ENCODE peak calls at places on chromosomes 12 and 14, in eight cellular contexts. X, E, K, L, S, I, J and N are unnamed samples.
A peak's percentile ranks its signal among the peaks of the same experiment; 100 is the strongest.

GRCh38 chr14:64544607-64545312 is 4.2 kb downstream of the HSPA2 start:
- DNase-seq in K (no peak), S (peak; percentile 39), L (no peak), X (no peak), E (no peak), J (no peak), I (no peak), N (no peak)

GRCh38 chr14:73888460-73888725 is 1.7 kb downstream of the ZNF410 start:
- DNase-seq in J (peak; percentile 28), K (no peak), L (no peak), S (no peak), X (no peak), I (no peak), E (no peak), N (no peak)

GRCh38 chr12:111434680-111435338 is 29.1 kb downstream of the SH2B3 start:
- DNase-seq in K (no peak), I (peak; percentile 74), J (peak; percentile 76), X (no peak), E (no peak), S (peak; percentile 62), L (peak; percentile 65), N (no peak)

GRCh38 chr14:57889245-57889644 is 23.4 kb upstream of the SLC35F4 start:
- DNase-seq in I (no peak), L (no peak), E (peak; percentile 78), X (no peak), J (peak; percentile 65), S (no peak), K (peak; percentile 46), N (no peak)

GRCh38 chr12:106865685-106866084 is 90.0 kb upstream of the TMEM263 start:
- DNase-seq in E (no peak), K (no peak), L (no peak), X (no peak), S (no peak), J (no peak), I (no peak), N (no peak)

GRCh38 chr14:51609987-51610283 is 41.8 kb upstream of the FRMD6 start:
- DNase-seq in S (peak; percentile 59), X (peak; percentile 14), J (peak; percentile 53), L (peak; percentile 78), I (no peak), K (no peak), E (no peak), N (no peak)

GRCh38 chr12:26987634-26988424 is 26.4 kb downstream of the TM7SF3 start:
- DNase-seq in L (no peak), J (peak; percentile 51), K (no peak), I (no peak), X (no peak), S (peak; percentile 17), E (no peak), N (no peak)

GRCh38 chr12:11706509-11707331 is 57.2 kb downstream of the ETV6 start:
- DNase-seq in E (no peak), I (no peak), L (no peak), K (no peak), J (no peak), X (no peak), S (peak; percentile 39), N (no peak)

GRCh38 chr14:105165134-105165704 is 3.4 kb downstream of the JAG2 start:
- DNase-seq in S (no peak), I (peak; percentile 62), K (no peak), L (no peak), E (no peak), J (no peak), X (no peak), N (no peak)

GRCh38 chr12:88870000-88870737 is 289.9 kb upstream of the KITLG start:
- DNase-seq in X (no peak), E (no peak), K (no peak), L (no peak), S (peak; percentile 88), J (peak; percentile 14), I (no peak), N (no peak)

GRCh38 chr14:57963071-57963470 is 97.2 kb upstream of the SLC35F4 start:
- DNase-seq in X (no peak), I (no peak), S (no peak), K (no peak), J (no peak), E (no peak), L (no peak), N (no peak)

GRCh38 chr12:126404293-126404851 is 1339.1 kb downstream of the AACS start:
- DNase-seq in I (no peak), K (no peak), S (no peak), J (no peak), X (no peak), E (no peak), L (no peak), N (no peak)

GRCh38 chr14:59905193-59905592 is 14.8 kb upstream of the LRRC9 start:
- DNase-seq in I (no peak), K (no peak), E (no peak), L (peak; percentile 20), S (peak; percentile 13), J (peak; percentile 21), X (no peak), N (no peak)

GRCh38 chr12:58541300-58541690 is 379.0 kb downstream of the LRIG3 start:
- DNase-seq in I (no peak), L (no peak), X (no peak), S (peak; percentile 10), E (no peak), J (no peak), K (no peak), N (no peak)

GRCh38 chr12:22627351-22627750 is 2.4 kb downstream of the ETNK1 start:
- DNase-seq in L (no peak), S (no peak), K (no peak), I (no peak), J (no peak), X (no peak), E (no peak), N (no peak)

GRCh38 chr12:130423991-130424857 is 86.5 kb downstream of the PIWIL1 start:
- DNase-seq in J (no peak), K (no peak), L (no peak), S (no peak), X (no peak), I (no peak), E (no peak), N (no peak)

GRCh38 chr12:121391619-121392324 is 8.1 kb upstream of the RNF34 start:
- DNase-seq in I (no peak), J (peak; percentile 79), E (no peak), L (no peak), K (no peak), S (peak; percentile 61), X (no peak), N (peak; percentile 28)

GRCh38 chr14:91113829-91114078 is at the start of gene DGLUCY:
- DNase-seq in S (peak; percentile 75), L (no peak), X (peak; percentile 68), E (peak; percentile 90), J (peak; percentile 92), K (no peak), I (no peak), N (no peak)

GRCh38 chr12:57090924-57091632 is 2.2 kb downstream of the NAB2 start:
- DNase-seq in S (no peak), X (no peak), J (peak; percentile 79), L (no peak), K (no peak), E (no peak), I (peak; percentile 27), N (no peak)

GRCh38 chr14:101113108-101113612 is 209.6 kb upstream of the RTL1 start:
- DNase-seq in I (no peak), K (no peak), S (no peak), X (no peak), E (no peak), J (no peak), L (no peak), N (no peak)

GRCh38 chr14:64338616-64339316 is 44.6 kb upstream of the ESR2 start:
- DNase-seq in L (peak; percentile 99), K (peak; percentile 96), I (peak; percentile 94), E (peak; percentile 96), J (peak; percentile 97), X (peak; percentile 99), S (peak; percentile 98), N (peak; percentile 82)

GRCh38 chr12:19778111-19778688 is 338.9 kb downstream of the AEBP2 start:
- DNase-seq in E (no peak), S (peak; percentile 56), X (no peak), J (peak; percentile 40), I (no peak), K (peak; percentile 55), L (no peak), N (no peak)

GRCh38 chr12:46674818-46675217 is 151.0 kb downstream of the SLC38A4 start:
- DNase-seq in X (no peak), K (no peak), L (no peak), I (no peak), E (no peak), J (no peak), S (no peak), N (no peak)

GRCh38 chr12:49910331-49911212 is 6.9 kb upstream of the FAIM2 start:
- DNase-seq in S (no peak), X (no peak), K (no peak), L (no peak), E (peak; percentile 34), J (no peak), I (no peak), N (no peak)

GRCh38 chr14:90842726-90843125 is 26.5 kb upstream of the TTC7B start:
- DNase-seq in J (no peak), L (no peak), S (no peak), X (no peak), E (peak; percentile 67), K (no peak), I (no peak), N (no peak)

GRCh38 chr12:110109037-110109836 is 14.9 kb upstream of the IFT81 start:
- DNase-seq in E (peak; percentile 77), X (peak; percentile 100), K (peak; percentile 100), S (peak; percentile 99), I (peak; percentile 38), J (peak; percentile 99), L (peak; percentile 99), N (peak; percentile 100)
- TF ChIP-seq CTCF in E (no peak), X (no peak), K (no peak), S (peak; percentile 21), I (no peak), J (no peak), L (peak; percentile 7), N (no peak)

GRCh38 chr12:53101266-53101665 is 2.0 kb upstream of the SOAT2 start:
- DNase-seq in S (no peak), L (no peak), J (no peak), K (no peak), X (no peak), I (no peak), E (no peak), N (no peak)
- H3K4me3 ChIP-seq in S (no peak overlapping the region), L (no peak overlapping the region), J (no peak overlapping the region), K (no peak overlapping the region), X (no peak overlapping the region), I (no peak overlapping the region), E (no peak overlapping the region), N (no peak overlapping the region)

GRCh38 chr14:34064349-34064748 is 113.5 kb upstream of the EGLN3 start:
- DNase-seq in J (peak; percentile 86), L (no peak), S (peak; percentile 11), X (no peak), I (no peak), K (peak; percentile 76), E (no peak), N (no peak)
- TF ChIP-seq CTCF in J (no peak), L (no peak), S (no peak), X (no peak), I (no peak), K (peak; percentile 33), E (no peak), N (no peak)

GRCh38 chr12:83198291-83198690 is 511.6 kb downstream of the TMTC2 start:
- DNase-seq in S (no peak), J (no peak), X (no peak), I (no peak), E (no peak), K (no peak), L (no peak), N (no peak)
- H3K4me3 ChIP-seq in S (no peak overlapping the region), J (no peak overlapping the region), X (no peak overlapping the region), I (no peak overlapping the region), E (no peak overlapping the region), K (no peak overlapping the region), L (no peak overlapping the region), N (no peak overlapping the region)